ENCODE peak calls at places on chromosomes 1 and 21, in nine cellular contexts. E is HTR-8/SVneo, G is bronchial epithelial cell, V is left ventricle myocardium inferior, B is left cardiac atrium, S is AG04450, P is nucleus accumbens, M is T-helper 1 cell, A is AG08395. W is an unnamed sample.

GRCh38 chr1:201254625-201255469 is 28.5 kb upstream of the PKP1 start:
- DNase-seq in E (peak), A (peak), V (peak), P (peak), G (no peak), S (no peak), B (peak), M (peak), W (peak)

GRCh38 chr1:231628207-231628876 is 1.8 kb downstream of the DISC1 start:
- DNase-seq in E (no peak), M (no peak), V (no peak), B (no peak), S (no peak), G (peak), P (no peak), A (no peak), W (peak)

GRCh38 chr1:67441739-67442286 is 11.6 kb upstream of the SERBP1 start:
- DNase-seq in B (no peak), A (no peak), E (no peak), V (no peak), S (no peak), P (no peak), G (no peak), M (no peak), W (no peak)

GRCh38 chr1:69791311-69791710 is 223.6 kb downstream of the LRRC7 start:
- DNase-seq in S (no peak), E (peak), V (no peak), P (no peak), A (no peak), B (no peak), G (no peak), M (no peak), W (no peak)

GRCh38 chr1:223233019-223233409 is 90.0 kb upstream of the TLR5 start:
- DNase-seq in B (no peak), S (no peak), P (no peak), E (no peak), V (no peak), M (no peak), G (no peak), A (no peak), W (no peak)

GRCh38 chr1:175554586-175554985 is 188.8 kb downstream of the TNR start:
- DNase-seq in G (no peak), V (no peak), M (no peak), E (no peak), S (no peak), A (no peak), B (no peak), P (no peak), W (no peak)

GRCh38 chr1:164767257-164768044 is 208.5 kb downstream of the PBX1 start:
- DNase-seq in E (no peak), G (peak), A (peak), S (peak), M (no peak), V (no peak), B (no peak), P (no peak), W (no peak)

GRCh38 chr1:234987415-234988159 is 141.1 kb downstream of the TOMM20 start:
- DNase-seq in E (peak), G (no peak), V (peak), B (peak), M (no peak), A (peak), P (no peak), S (no peak), W (no peak)

GRCh38 chr1:3007298-3008147 is 13.7 kb upstream of the ACTRT2 start:
- DNase-seq in S (no peak), M (no peak), B (no peak), P (no peak), A (no peak), E (no peak), V (no peak), G (no peak), W (no peak)

GRCh38 chr1:7069888-7070287 is 284.6 kb downstream of the CAMTA1 start:
- DNase-seq in S (no peak), V (no peak), P (no peak), B (no peak), M (no peak), A (peak), E (peak), G (no peak), W (no peak)

GRCh38 chr1:88773540-88774150 is 89.6 kb downstream of the PKN2 start:
- DNase-seq in S (peak), P (no peak), A (peak), E (no peak), B (no peak), G (peak), M (no peak), V (no peak), W (no peak)

GRCh38 chr1:29201595-29202051 is 19.9 kb upstream of the SRSF4 start:
- DNase-seq in A (no peak), M (no peak), V (no peak), P (no peak), G (no peak), B (no peak), E (no peak), S (no peak), W (no peak)

GRCh38 chr1:30589083-30589482 is 134.3 kb downstream of the MATN1 start:
- DNase-seq in S (no peak), E (no peak), M (no peak), A (no peak), B (no peak), G (no peak), V (no peak), P (no peak), W (no peak)

GRCh38 chr1:2229921-2230700 is 2.0 kb downstream of the SKI start:
- DNase-seq in S (no peak), V (peak), B (peak), A (no peak), E (no peak), M (no peak), P (peak), G (no peak), W (no peak)

GRCh38 chr1:82919828-82920227 is 1079.1 kb downstream of the TTLL7 start:
- DNase-seq in S (no peak), M (no peak), A (no peak), B (no peak), E (no peak), G (no peak), V (no peak), P (no peak), W (no peak)

GRCh38 chr1:247447162-247447909 is 10.6 kb downstream of the OR2B11 start:
- DNase-seq in A (no peak), B (no peak), E (no peak), M (no peak), S (no peak), G (no peak), P (no peak), V (no peak), W (no peak)

GRCh38 chr1:215957692-215958091 is 390.6 kb downstream of the KCTD3 start:
- DNase-seq in M (no peak), G (no peak), A (no peak), S (no peak), P (no peak), V (no peak), E (no peak), B (no peak), W (no peak)

GRCh38 chr1:222820159-222820732 is 5.4 kb downstream of the DISP1 start:
- DNase-seq in A (no peak), V (no peak), S (no peak), G (peak), M (no peak), B (no peak), E (no peak), P (no peak), W (no peak)

GRCh38 chr1:34825455-34826081 is 32.8 kb downstream of the GJA4 start:
- DNase-seq in S (no peak), M (no peak), G (peak), V (peak), A (no peak), B (peak), E (no peak), P (no peak), W (no peak)

GRCh38 chr1:165144757-165145397 is 211.6 kb downstream of the LMX1A start:
- DNase-seq in B (peak), G (peak), M (no peak), P (peak), V (peak), E (peak), S (peak), A (peak), W (peak)

GRCh38 chr1:241356519-241357365 is at the start of gene RGS7:
- DNase-seq in S (peak), G (no peak), V (peak), B (peak), M (no peak), P (peak), E (peak), A (peak), W (peak)

GRCh38 chr1:199608414-199608813 is 419.1 kb upstream of the NR5A2 start:
- DNase-seq in S (no peak), V (no peak), P (no peak), E (no peak), G (no peak), A (no peak), M (no peak), B (no peak), W (no peak)

GRCh38 chr1:187517508-187517907 is 688.8 kb downstream of the PLA2G4A start:
- DNase-seq in V (no peak), S (no peak), G (no peak), B (no peak), P (no peak), E (no peak), M (no peak), A (no peak), W (no peak)

GRCh38 chr1:84504580-84505021 is 1.6 kb upstream of the SPATA1 start:
- DNase-seq in P (no peak), G (peak), V (no peak), A (peak), E (peak), M (no peak), S (peak), B (no peak), W (no peak)

GRCh38 chr1:109089242-109090015 is 1.1 kb upstream of the TMEM167B start:
- DNase-seq in P (peak), E (no peak), B (peak), M (no peak), V (peak), G (peak), S (no peak), A (no peak), W (no peak)

GRCh38 chr1:6614019-6614952 is 755 bp downstream of the PHF13 start:
- DNase-seq in M (peak), E (peak), B (peak), A (peak), G (no peak), V (peak), S (no peak), P (peak), W (peak)

GRCh38 chr1:7317888-7318287 is 453.2 kb upstream of the VAMP3 start:
- DNase-seq in B (no peak), S (no peak), P (no peak), A (no peak), E (no peak), M (no peak), G (no peak), V (no peak), W (no peak)

GRCh38 chr21:15421947-15422346 is 307.8 kb upstream of the USP25 start:
- DNase-seq in E (no peak), V (no peak), S (no peak), P (no peak), B (no peak), G (peak), M (no peak), A (no peak), W (no peak)

GRCh38 chr1:923131-923990 is at the start of gene SAMD11:
- DNase-seq in A (peak), P (peak), V (peak), B (peak), G (no peak), S (peak), M (peak), E (peak), W (peak)

GRCh38 chr1:54173681-54174080 is 20.9 kb upstream of the CDCP2 start:
- DNase-seq in A (no peak), G (no peak), M (no peak), P (peak), B (no peak), E (no peak), S (no peak), V (no peak), W (no peak)

GRCh38 chr1:201139756-201140155 is 12.8 kb upstream of the ASCL5 start:
- DNase-seq in A (no peak), E (no peak), V (no peak), S (no peak), B (no peak), G (no peak), P (no peak), M (no peak), W (no peak)

GRCh38 chr1:214367841-214368240 is 86.9 kb downstream of the SMYD2 start:
- DNase-seq in M (no peak), G (no peak), S (no peak), P (no peak), A (no peak), V (no peak), B (no peak), E (no peak), W (no peak)

GRCh38 chr1:207890136-207890738 is 20.7 kb downstream of the CD34 start:
- DNase-seq in A (peak), P (no peak), V (peak), B (peak), G (peak), S (no peak), E (peak), M (no peak), W (peak)

GRCh38 chr1:185050823-185051451 is 5.6 kb downstream of the RNF2 start:
- DNase-seq in S (no peak), M (no peak), G (no peak), B (no peak), E (no peak), V (no peak), A (no peak), P (no peak), W (no peak)

GRCh38 chr1:71786218-71786617 is 496.1 kb downstream of the NEGR1 start:
- DNase-seq in V (no peak), E (no peak), S (no peak), M (no peak), A (no peak), P (no peak), G (no peak), B (no peak), W (no peak)

GRCh38 chr1:7207875-7208646 is 422.8 kb downstream of the CAMTA1 start:
- DNase-seq in B (peak), S (no peak), V (no peak), A (peak), E (peak), M (no peak), P (no peak), G (peak), W (peak)

GRCh38 chr1:16005597-16005996 is 1.6 kb downstream of the SRARP start:
- DNase-seq in G (no peak), A (no peak), P (no peak), S (no peak), M (no peak), E (no peak), V (no peak), B (no peak), W (no peak)

GRCh38 chr1:16120940-16121410 is 34.9 kb downstream of the EPHA2 start:
- DNase-seq in S (no peak), M (no peak), V (no peak), E (no peak), B (no peak), P (no peak), G (peak), A (no peak), W (no peak)

GRCh38 chr1:196607940-196608339 is 300 bp downstream of the KCNT2 start:
- DNase-seq in S (no peak), A (no peak), G (no peak), E (peak), M (no peak), B (no peak), V (no peak), P (no peak), W (no peak)